ENCODE peak calls at places on chromosome 4, in nine cellular contexts. E is mesendoderm; W is activated CD4-positive, alpha-beta T cell treated with anti-CD3 and anti-CD28 coated beads, Interleukin-2, amount 10 ng/mL, durations not matched to agents 7 days and 5 days; D is amniotic stem cell; O is spleen; V is progenitor cell of endocrine pancreas; P is EH; M is kidney; T is iPS-NIHi11. X is an unnamed sample.

GRCh38 chr4:2264481-2265041 is 2.7 kb upstream of the MXD4 start:
- DNase-seq in W (no peak), O (no peak), T (no peak), P (no peak), V (no peak), M (peak), D (no peak), E (no peak), X (no peak)

GRCh38 chr4:15318621-15319348 is 109.0 kb upstream of the C1QTNF7 start:
- DNase-seq in P (peak), V (no peak), E (peak), M (no peak), O (no peak), T (no peak), W (no peak), D (peak), X (no peak)

GRCh38 chr4:98446499-98447375 is 185.6 kb downstream of the RAP1GDS1 start:
- DNase-seq in M (no peak), D (no peak), V (no peak), E (no peak), O (peak), P (peak), W (peak), T (no peak), X (peak)

GRCh38 chr4:15875663-15876460 is 62.7 kb downstream of the FGFBP1 start:
- DNase-seq in D (no peak), E (no peak), O (no peak), M (no peak), W (no peak), V (no peak), T (no peak), P (no peak), X (no peak)

GRCh38 chr4:15562114-15562513 is 92.4 kb downstream of the CC2D2A start:
- DNase-seq in E (no peak), M (no peak), D (no peak), P (peak), T (no peak), V (no peak), O (no peak), W (no peak), X (no peak)

GRCh38 chr4:128354205-128354821 is 66.7 kb upstream of the PGRMC2 start:
- DNase-seq in P (peak), W (no peak), D (no peak), E (peak), T (peak), O (no peak), V (no peak), M (peak), X (peak)

GRCh38 chr4:43481526-43481925 is 589.0 kb downstream of the GRXCR1 start:
- DNase-seq in T (no peak), V (no peak), D (no peak), O (no peak), E (no peak), W (no peak), M (no peak), P (no peak), X (no peak)

GRCh38 chr4:23631255-23631950 is 258.4 kb downstream of the PPARGC1A start:
- DNase-seq in O (no peak), V (no peak), P (no peak), W (no peak), D (no peak), M (no peak), E (peak), T (no peak), X (no peak)

GRCh38 chr4:64781737-64782326 is 372.6 kb upstream of the TECRL start:
- DNase-seq in V (no peak), E (peak), D (no peak), M (no peak), T (peak), P (peak), W (no peak), O (no peak), X (peak)

GRCh38 chr4:41134581-41134980 is 79.8 kb downstream of the APBB2 start:
- DNase-seq in T (no peak), W (no peak), P (peak), O (no peak), V (no peak), M (no peak), E (peak), D (no peak), X (no peak)

GRCh38 chr4:107845721-107846120 is 21.0 kb downstream of the SGMS2 start:
- DNase-seq in E (no peak), P (no peak), W (no peak), V (no peak), O (no peak), T (no peak), D (no peak), M (no peak), X (no peak)

GRCh38 chr4:56302775-56303174 is 84.5 kb downstream of the AASDH start:
- DNase-seq in O (no peak), T (no peak), D (no peak), V (no peak), P (peak), W (no peak), E (no peak), M (no peak), X (no peak)

GRCh38 chr4:174538123-174538875 is 16.0 kb upstream of the HPGD start:
- DNase-seq in D (no peak), V (no peak), E (no peak), W (no peak), O (no peak), T (no peak), P (no peak), M (no peak), X (peak)

GRCh38 chr4:41656572-41657301 is 91.8 kb downstream of the PHOX2B start:
- DNase-seq in O (no peak), D (no peak), M (no peak), P (no peak), E (peak), W (no peak), T (no peak), V (no peak), X (no peak)

GRCh38 chr4:113157086-113157857 is 107.8 kb downstream of the ANK2 start:
- DNase-seq in E (peak), P (no peak), M (no peak), D (no peak), O (no peak), T (peak), V (no peak), W (no peak), X (no peak)

X was measured in fibroblast of mammary gland.